ENCODE peak calls at places on chromosomes 11 and 22, in four cellular contexts. M is lung microvascular endothelial cell, W is CMK, U is fibroblast of lung. V is an unnamed sample.
A peak's percentile ranks its signal among the peaks of the same experiment; 100 is the strongest.

GRCh38 chr11:67558084-67558772 is 25.4 kb upstream of the GSTP1 start:
- DNase-seq in M (no peak), W (no peak), U (no peak), V (no peak)

GRCh38 chr22:37627545-37627944 is 11.9 kb upstream of the SH3BP1 start:
- DNase-seq in W (no peak), M (no peak), U (no peak), V (no peak)

GRCh38 chr22:45290410-45290936 is 5.7 kb downstream of the UPK3A start:
- DNase-seq in W (no peak), U (peak; percentile 64), M (peak; percentile 23), V (no peak)

GRCh38 chr22:47810505-47811500 is 1048.4 kb downstream of the TBC1D22A start:
- DNase-seq in M (no peak), W (no peak), U (no peak), V (no peak)

GRCh38 chr22:17777005-17777716 is 2.9 kb upstream of the BID start:
- DNase-seq in M (peak; percentile 90), W (peak; percentile 57), U (no peak), V (peak; percentile 56)

GRCh38 chr11:126680109-126680508 is 320.5 kb downstream of the KIRREL3 start:
- DNase-seq in M (no peak), U (no peak), W (no peak), V (no peak)

GRCh38 chr22:44269757-44270555 is 42.8 kb downstream of the SHISAL1 start:
- DNase-seq in M (no peak), U (no peak), W (no peak), V (no peak)

GRCh38 chr11:107018902-107019493 is 722 bp upstream of the GUCY1A2 start:
- DNase-seq in W (no peak), U (peak; percentile 75), M (peak; percentile 53), V (no peak)

GRCh38 chr11:119091966-119092879 is 7.5 kb downstream of the HMBS start:
- DNase-seq in M (no peak), U (no peak), W (no peak), V (no peak)

GRCh38 chr11:114080219-114080618 is 20.7 kb downstream of the ZBTB16 start:
- DNase-seq in M (peak; percentile 84), W (no peak), U (peak; percentile 84), V (no peak)

GRCh38 chr11:130729678-130730300 is 186.5 kb downstream of the SNX19 start:
- DNase-seq in M (peak; percentile 9), W (no peak), U (peak; percentile 43), V (no peak)

GRCh38 chr11:35040221-35040942 is 98.6 kb upstream of the CD44 start:
- DNase-seq in U (peak; percentile 49), M (no peak), W (no peak), V (peak; percentile 21)

GRCh38 chr11:120037111-120037510 is 100.8 kb downstream of the TRIM29 start:
- DNase-seq in M (no peak), U (no peak), W (no peak), V (no peak)

GRCh38 chr11:36213050-36213840 is 76.0 kb downstream of the COMMD9 start:
- DNase-seq in M (no peak), U (no peak), W (no peak), V (no peak)

GRCh38 chr11:111269146-111269868 is 23.8 kb downstream of the POU2AF2 start:
- DNase-seq in U (no peak), M (no peak), W (no peak), V (no peak)

GRCh38 chr11:113338730-113339129 is 24.3 kb downstream of the TTC12 start:
- DNase-seq in U (no peak), M (no peak), W (no peak), V (no peak)

GRCh38 chr11:8277691-8278090 is 14.0 kb upstream of the LMO1 start:
- DNase-seq in U (no peak), W (no peak), M (no peak), V (no peak)

GRCh38 chr11:83641511-83641910 is 355.3 kb upstream of the CCDC90B start:
- DNase-seq in U (peak; percentile 34), M (no peak), W (no peak), V (no peak)